ENCODE peak calls at places on chromosome 14, in eight cellular contexts. Z is stomach, K is HFF-Myc, P is tibial artery, C is GM12865, Y is astrocyte of the spinal cord, L is lower lobe of right lung, R is fibroblast of lung. D is an unnamed sample.

GRCh38 chr14:103370087-103370486 is 15.1 kb upstream of the MARK3 start:
- DNase-seq in Z (no peak), K (no peak), P (no peak), C (no peak), Y (no peak), L (no peak), R (no peak), D (no peak)

GRCh38 chr14:85533821-85534271 is 3.9 kb downstream of the FLRT2 start:
- DNase-seq in Z (no peak), K (no peak), P (no peak), C (no peak), Y (peak; percentile 16), L (peak; percentile 42), R (peak; percentile 15), D (no peak)

GRCh38 chr14:104371031-104371430 is 208.5 kb upstream of the C14orf180 start:
- DNase-seq in Z (no peak), K (no peak), P (no peak), C (no peak), Y (no peak), L (peak; percentile 34), R (no peak), D (no peak)

GRCh38 chr14:43503508-43503907 is 1003.6 kb downstream of the FSCB start:
- DNase-seq in Z (no peak), K (no peak), P (no peak), C (no peak), Y (no peak), L (no peak), R (no peak), D (no peak)

GRCh38 chr14:31241450-31242114 is 34.0 kb upstream of the HECTD1 start:
- DNase-seq in Z (no peak), K (no peak), P (no peak), C (peak; percentile 42), Y (peak; percentile 8), L (no peak), R (peak; percentile 40), D (no peak)

GRCh38 chr14:65002586-65003210 is 16.0 kb downstream of the FNTB start:
- DNase-seq in Z (no peak), K (no peak), P (no peak), C (no peak), Y (peak; percentile 32), L (no peak), R (peak; percentile 42), D (no peak)

GRCh38 chr14:44170099-44170498 is 337.0 kb downstream of the FSCB start:
- DNase-seq in Z (no peak), K (no peak), P (no peak), C (no peak), Y (no peak), L (no peak), R (peak; percentile 23), D (no peak)

GRCh38 chr14:32938719-32939253 is at the start of gene NPAS3:
- DNase-seq in Z (no peak), K (no peak), P (no peak), C (peak; percentile 6), Y (no peak), L (no peak), R (no peak), D (no peak)

GRCh38 chr14:50967719-50968266 is 23.5 kb upstream of the PYGL start:
- DNase-seq in Z (no peak), K (no peak), P (no peak), C (no peak), Y (no peak), L (no peak), R (no peak), D (no peak)

GRCh38 chr14:104676694-104677505 is 12.5 kb upstream of the INF2 start:
- DNase-seq in Z (no peak), K (no peak), P (no peak), C (peak; percentile 62), Y (no peak), L (no peak), R (no peak), D (no peak)

GRCh38 chr14:72519543-72519942 is 374.4 kb downstream of the DPF3 start:
- DNase-seq in Z (no peak), K (no peak), P (no peak), C (peak; percentile 60), Y (no peak), L (no peak), R (no peak), D (no peak)

GRCh38 chr14:63295231-63295685 is 23.5 kb downstream of the GPHB5 start:
- DNase-seq in Z (no peak), K (no peak), P (no peak), C (peak; percentile 64), Y (peak; percentile 36), L (no peak), R (no peak), D (no peak)

GRCh38 chr14:60079723-60080122 is 12.0 kb upstream of the PCNX4 start:
- DNase-seq in Z (no peak), K (no peak), P (no peak), C (no peak), Y (no peak), L (no peak), R (no peak), D (no peak)

GRCh38 chr14:101482066-101482465 is 79.2 kb upstream of the DIO3 start:
- DNase-seq in Z (no peak), K (no peak), P (no peak), C (no peak), Y (no peak), L (no peak), R (no peak), D (no peak)

GRCh38 chr14:21072102-21072501 is 2.0 kb downstream of the ARHGEF40 start:
- DNase-seq in Z (no peak), K (no peak), P (peak; percentile 64), C (no peak), Y (peak; percentile 83), L (no peak), R (peak; percentile 81), D (no peak)

GRCh38 chr14:97874394-97874793 is 1077.2 kb downstream of the VRK1 start:
- DNase-seq in Z (no peak), K (no peak), P (no peak), C (no peak), Y (no peak), L (no peak), R (no peak), D (no peak)

GRCh38 chr14:49314756-49315155 is 271.4 kb downstream of the RPS29 start:
- DNase-seq in Z (no peak), K (no peak), P (no peak), C (no peak), Y (no peak), L (no peak), R (peak; percentile 56), D (no peak)

GRCh38 chr14:64899958-64900357 is 14.3 kb upstream of the CHURC1 start:
- DNase-seq in Z (no peak), K (no peak), P (no peak), C (no peak), Y (no peak), L (no peak), R (no peak), D (no peak)

DNA sequence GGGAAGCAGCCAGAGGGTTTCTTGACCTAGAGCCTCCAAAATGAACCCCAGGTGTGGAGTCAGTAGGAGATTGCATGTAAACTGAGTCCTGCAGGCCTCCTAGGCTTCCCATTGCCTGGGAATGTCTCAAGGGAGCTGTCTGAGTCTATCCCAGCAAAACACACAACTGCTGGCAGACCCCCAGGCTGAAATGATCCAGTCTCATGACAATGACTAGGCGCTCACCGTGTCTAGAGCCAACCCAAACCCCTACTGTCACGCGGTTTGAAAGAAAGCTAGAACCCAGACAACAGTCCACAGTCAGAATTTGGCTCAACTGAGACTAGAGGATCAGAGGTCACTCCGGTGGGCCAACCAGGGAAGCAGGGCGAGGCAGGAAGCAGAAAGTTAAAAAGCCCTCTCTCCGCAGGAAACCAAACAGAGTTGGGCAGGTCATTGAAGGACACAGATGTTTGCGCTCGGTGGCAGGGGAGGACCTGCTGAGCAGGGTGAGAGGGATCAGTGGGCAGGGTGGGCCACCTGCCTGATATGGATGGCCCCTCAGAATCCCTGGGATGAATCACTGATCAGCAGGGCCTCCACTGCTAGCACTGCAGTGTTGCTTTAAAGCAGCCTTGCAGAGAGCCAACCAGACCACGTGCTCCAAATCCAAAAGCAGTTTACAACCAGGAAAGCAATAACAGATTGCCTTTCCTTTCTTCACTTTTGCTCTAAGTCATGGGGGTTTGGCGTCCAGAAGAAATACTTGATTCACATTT is 23.8 kb downstream of the ACTN1 start:
- DNase-seq in Z (no peak), K (no peak), P (peak; percentile 76), C (no peak), Y (peak; percentile 59), L (no peak), R (no peak), D (no peak)
- H3K4me3 ChIP-seq in Z (peak overlapping the region; percentile 21), K (no peak overlapping the region), P (peak overlapping the region; percentile 4), C (no peak overlapping the region), Y (no peak overlapping the region), L (no peak overlapping the region), R (no peak overlapping the region), D (no peak overlapping the region)

DNA sequence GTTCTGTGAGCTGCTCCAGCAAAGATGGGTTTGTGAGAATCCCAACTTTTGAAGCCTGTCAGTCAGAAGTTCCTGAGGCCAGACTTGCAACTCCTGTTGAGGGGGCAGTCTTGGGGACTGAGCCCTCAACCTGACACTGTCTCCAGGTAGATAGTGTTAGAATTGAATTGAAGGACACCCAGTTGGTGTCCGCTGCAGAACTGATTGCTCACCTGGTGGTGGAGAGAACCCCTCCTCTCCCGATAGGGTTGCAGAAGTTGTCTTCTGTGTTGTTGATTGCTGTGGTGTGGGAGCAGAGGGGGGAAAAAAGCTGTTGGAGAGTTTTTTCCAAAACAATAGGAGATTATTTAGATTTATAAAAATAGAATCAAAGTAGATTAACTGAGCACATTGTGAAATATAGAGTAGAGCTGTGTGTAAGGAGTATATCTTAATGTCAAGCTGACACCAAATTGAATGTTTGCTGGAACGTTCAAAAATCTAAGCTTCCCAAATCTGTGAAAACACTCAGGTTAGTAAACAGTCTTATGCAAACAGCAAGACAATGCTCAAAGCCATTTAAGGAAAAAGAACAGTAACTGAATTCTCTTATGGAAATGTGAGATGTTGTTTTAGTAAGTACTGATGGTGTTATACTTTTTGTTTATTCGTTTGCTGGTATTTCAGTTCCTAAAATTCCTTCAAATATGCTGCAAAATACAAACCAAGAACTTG is 18.6 kb downstream of the HIF1A start:
- DNase-seq in Z (no peak), K (no peak), P (no peak), C (no peak), Y (no peak), L (no peak), R (no peak), D (no peak)
- H3K4me3 ChIP-seq in Z (no peak overlapping the region), K (no peak overlapping the region), P (no peak overlapping the region), C (no peak overlapping the region), Y (no peak overlapping the region), L (no peak overlapping the region), R (no peak overlapping the region), D (no peak overlapping the region)

DNA sequence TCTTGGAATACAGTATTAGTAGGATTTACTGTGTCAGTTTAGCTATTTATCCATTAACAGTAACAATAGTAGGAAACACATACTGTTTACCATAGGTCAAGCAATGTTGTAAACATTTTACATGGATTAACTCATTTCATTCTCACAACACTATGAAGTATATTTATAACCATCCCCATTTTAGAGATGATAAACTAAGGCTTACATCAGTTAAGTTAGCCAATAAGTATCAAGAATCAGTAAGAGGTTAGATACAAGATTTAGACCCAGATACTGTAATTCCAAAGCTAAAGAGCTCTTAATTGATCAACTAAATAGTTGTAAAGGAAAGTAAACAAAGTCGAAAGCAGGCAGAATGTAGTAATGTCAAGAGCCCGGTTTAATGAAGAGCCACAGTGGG is 1.1 kb downstream of the SYNJ2BP start:
- DNase-seq in Z (no peak), K (no peak), P (no peak), C (no peak), Y (no peak), L (no peak), R (no peak), D (no peak)
- H3K4me3 ChIP-seq in Z (peak overlapping the region; percentile 77), K (peak overlapping the region; percentile 70), P (peak overlapping the region; percentile 79), C (peak overlapping the region; percentile 98), Y (peak overlapping the region; percentile 91), L (peak overlapping the region; percentile 82), R (peak overlapping the region; percentile 97), D (peak overlapping the region; percentile 74)

GRCh38 chr14:68691031-68691864 is 101.6 kb downstream of the ZFP36L1 start:
- DNase-seq in Z (no peak), K (no peak), P (peak; percentile 7), C (no peak), Y (no peak), L (no peak), R (no peak), D (no peak)
- H3K4me3 ChIP-seq in Z (no peak overlapping the region), K (no peak overlapping the region), P (no peak overlapping the region), C (no peak overlapping the region), Y (no peak overlapping the region), L (no peak overlapping the region), R (no peak overlapping the region), D (no peak overlapping the region)